ENCODE peak calls at places on chromosomes 16 and 17, in seven cellular contexts. D is OCI-LY7, H is PC-3, V is left ventricle myocardium inferior, J is HCT116, E is GM12864, I is GM23248. R is an unnamed sample.
A peak's percentile ranks its signal among the peaks of the same experiment; 100 is the strongest.

GRCh38 chr16:10824111-10824893 is 5.7 kb upstream of the TVP23A start:
- DNase-seq in V (no peak), H (peak; percentile 19), I (no peak), D (no peak), E (no peak), J (no peak), R (no peak)

GRCh38 chr16:57313509-57313908 is 29.0 kb upstream of the PLLP start:
- DNase-seq in J (no peak), I (no peak), H (no peak), E (no peak), D (no peak), V (no peak), R (no peak)

GRCh38 chr17:41758601-41759000 is 24.2 kb upstream of the HAP1 start:
- DNase-seq in H (no peak), V (no peak), J (no peak), E (no peak), D (no peak), I (no peak), R (no peak)

GRCh38 chr16:55710466-55710865 is 54.7 kb downstream of the SLC6A2 start:
- DNase-seq in D (no peak), V (no peak), I (peak; percentile 14), E (no peak), H (no peak), J (no peak), R (no peak)

GRCh38 chr16:88464447-88465318 is 11.6 kb downstream of the ZFPM1 start:
- DNase-seq in J (no peak), V (no peak), D (no peak), I (no peak), E (no peak), H (no peak), R (no peak)

GRCh38 chr16:47779201-47780016 is 318.3 kb downstream of the PHKB start:
- DNase-seq in E (peak; percentile 18), D (no peak), H (no peak), I (peak; percentile 45), J (no peak), V (no peak), R (no peak)

GRCh38 chr17:32117399-32117798 is 24.9 kb upstream of the RHOT1 start:
- DNase-seq in J (no peak), D (no peak), I (no peak), E (no peak), H (no peak), V (no peak), R (no peak)

GRCh38 chr16:81560979-81561657 is 116.5 kb downstream of the CMIP start:
- DNase-seq in I (peak; percentile 65), V (no peak), J (no peak), H (peak; percentile 45), E (no peak), D (no peak), R (no peak)

GRCh38 chr17:27559996-27560481 is 70.9 kb upstream of the LGALS9 start:
- DNase-seq in E (no peak), J (no peak), I (peak; percentile 89), V (peak; percentile 75), H (peak; percentile 70), D (no peak), R (no peak)

GRCh38 chr17:15121426-15121825 is 143.7 kb downstream of the PMP22 start:
- DNase-seq in D (no peak), H (no peak), E (no peak), I (peak; percentile 56), V (no peak), J (no peak), R (peak; percentile 81)

GRCh38 chr17:66526827-66527226 is 224.4 kb downstream of the PRKCA start:
- DNase-seq in H (no peak), I (no peak), D (no peak), J (no peak), E (no peak), V (no peak), R (no peak)

GRCh38 chr16:27401768-27402568 is at the start of gene IL21R:
- DNase-seq in E (peak; percentile 82), V (peak; percentile 73), D (peak; percentile 87), J (no peak), H (no peak), I (peak; percentile 92), R (no peak)

GRCh38 chr17:79789943-79790804 is 6.7 kb downstream of the CBX8 start:
- DNase-seq in J (no peak), I (peak; percentile 64), E (no peak), H (peak; percentile 65), V (no peak), D (peak; percentile 70), R (no peak)

GRCh38 chr17:48612854-48613691 is 2.0 kb downstream of the HOXB8 start:
- DNase-seq in I (peak; percentile 76), J (no peak), H (no peak), E (no peak), V (no peak), D (peak; percentile 57), R (no peak)

GRCh38 chr17:21296097-21297025 is 11.8 kb downstream of the MAP2K3 start:
- DNase-seq in D (no peak), I (peak; percentile 79), E (no peak), V (peak; percentile 66), H (no peak), J (no peak), R (no peak)

GRCh38 chr16:26772503-26772902 is 294.2 kb upstream of the C16orf82 start:
- DNase-seq in V (no peak), J (no peak), I (peak; percentile 1), D (no peak), E (no peak), H (no peak), R (no peak)

GRCh38 chr16:62088731-62089410 is 52.6 kb upstream of the CDH8 start:
- DNase-seq in V (no peak), E (no peak), J (no peak), H (no peak), I (no peak), D (no peak), R (no peak)

GRCh38 chr17:37701424-37702020 is 43.3 kb downstream of the HNF1B start:
- DNase-seq in J (peak; percentile 18), V (no peak), E (no peak), D (peak; percentile 40), H (peak; percentile 38), I (peak; percentile 42), R (no peak)

GRCh38 chr17:54992797-54993639 is 24.5 kb downstream of the STXBP4 start:
- DNase-seq in E (peak; percentile 13), D (peak; percentile 75), J (peak; percentile 53), I (peak; percentile 69), H (peak; percentile 82), V (no peak), R (no peak)

GRCh38 chr17:38852771-38853291 is 690 bp downstream of the RPL23 start:
- DNase-seq in H (no peak), E (no peak), I (peak; percentile 54), D (peak; percentile 30), J (no peak), V (no peak), R (no peak)

GRCh38 chr16:10383626-10384025 is 2.2 kb upstream of the ATF7IP2 start:
- DNase-seq in J (no peak), D (no peak), V (no peak), I (no peak), E (no peak), H (no peak), R (no peak)

GRCh38 chr17:2077040-2077439 is 22.1 kb downstream of the HIC1 start:
- DNase-seq in H (no peak), V (no peak), J (no peak), E (no peak), I (no peak), D (no peak), R (no peak)

GRCh38 chr16:50520451-50521245 is 27.5 kb upstream of the NKD1 start:
- DNase-seq in E (no peak), J (no peak), I (no peak), D (no peak), H (no peak), V (no peak), R (no peak)

GRCh38 chr17:39222151-39222550 is 3.6 kb downstream of the STAC2 start:
- DNase-seq in H (no peak), I (no peak), E (no peak), D (no peak), V (no peak), J (no peak), R (no peak)

GRCh38 chr17:9520649-9521435 is 54.8 kb downstream of the STX8 start:
- DNase-seq in V (no peak), J (no peak), H (no peak), I (no peak), E (no peak), D (no peak), R (no peak)

GRCh38 chr16:67399218-67399733 is 6.0 kb upstream of the TPPP3 start:
- DNase-seq in E (no peak), D (peak; percentile 52), H (peak; percentile 17), J (no peak), V (no peak), I (peak; percentile 48), R (no peak)

GRCh38 chr17:13140750-13141149 is 122.9 kb upstream of the ELAC2 start:
- DNase-seq in J (no peak), V (no peak), H (no peak), D (no peak), E (no peak), I (peak; percentile 40), R (no peak)
- H3K4me3 ChIP-seq in J (no peak overlapping the region), V (no peak overlapping the region), H (no peak overlapping the region), D (no peak overlapping the region), E (no peak overlapping the region), I (no peak overlapping the region), R (no peak overlapping the region)

GRCh38 chr17:63445571-63446217 is 412 bp downstream of the CYB561 start:
- DNase-seq in D (no peak), I (peak; percentile 84), H (peak; percentile 66), V (no peak), J (peak; percentile 58), E (no peak), R (no peak)
- H3K4me3 ChIP-seq in D (no peak overlapping the region), I (peak overlapping the region; percentile 68), H (peak overlapping the region; percentile 93), V (peak overlapping the region; percentile 83), J (peak overlapping the region; percentile 86), E (peak overlapping the region; percentile 55), R (peak overlapping the region; percentile 43)

GRCh38 chr17:4307179-4307930 is 43.6 kb upstream of the ANKFY1 start:
- DNase-seq in D (no peak), I (no peak), E (no peak), V (no peak), H (no peak), J (no peak), R (no peak)
- H3K4me3 ChIP-seq in D (no peak overlapping the region), I (no peak overlapping the region), E (no peak overlapping the region), V (no peak overlapping the region), H (no peak overlapping the region), J (no peak overlapping the region), R (no peak overlapping the region)

GRCh38 chr16:17403859-17404545 is 66.8 kb downstream of the XYLT1 start:
- DNase-seq in J (no peak), I (no peak), D (peak; percentile 14), E (peak; percentile 53), H (no peak), V (no peak), R (no peak)
- H3K4me3 ChIP-seq in J (no peak overlapping the region), I (no peak overlapping the region), D (no peak overlapping the region), E (no peak overlapping the region), H (no peak overlapping the region), V (no peak overlapping the region), R (no peak overlapping the region)

R was measured in retinal pigment epithelial cell.